ENCODE peak calls at places on chromosomes 2 and 18, in six cellular contexts. J is fibroblast of lung; O is CD8-positive, alpha-beta memory T cell; W is DND-41; L is pancreas; A is sigmoid colon. Y is an unnamed sample.

GRCh38 chr18:22609642-22610041 is 191.9 kb upstream of the CTAGE1 start:
- DNase-seq in J (no peak), O (no peak), W (no peak), L (peak; percentile 68), A (no peak), Y (peak; percentile 27)

GRCh38 chr18:12885500-12885899 is 1.5 kb upstream of the PTPN2 start:
- DNase-seq in J (no peak), O (no peak), W (no peak), L (no peak), A (no peak), Y (no peak)

GRCh38 chr18:53944721-53945120 is 279.7 kb downstream of the MBD2 start:
- DNase-seq in J (no peak), O (no peak), W (peak; percentile 36), L (no peak), A (no peak), Y (no peak)

GRCh38 chr2:219638948-219639341 is 11.5 kb downstream of the SLC4A3 start:
- DNase-seq in J (no peak), O (no peak), W (no peak), L (no peak), A (peak; percentile 54), Y (no peak)

GRCh38 chr2:31266804-31267203 is 32.9 kb downstream of the EHD3 start:
- DNase-seq in J (no peak), O (no peak), W (no peak), L (no peak), A (no peak), Y (peak; percentile 17)

GRCh38 chr2:1422716-1423285 is 9.5 kb downstream of the TPO start:
- DNase-seq in J (no peak), O (no peak), W (no peak), L (no peak), A (no peak), Y (no peak)

GRCh38 chr2:86049529-86049928 is 56.2 kb downstream of the POLR1A start:
- DNase-seq in J (no peak), O (no peak), W (no peak), L (no peak), A (no peak), Y (no peak)

GRCh38 chr2:88603146-88603545 is 24.1 kb downstream of the EIF2AK3 start:
- DNase-seq in J (no peak), O (no peak), W (no peak), L (no peak), A (no peak), Y (no peak)

GRCh38 chr2:207474871-207475485 is 54.8 kb upstream of the CREB1 start:
- DNase-seq in J (peak; percentile 78), O (peak; percentile 22), W (peak; percentile 23), L (no peak), A (no peak), Y (peak; percentile 68)

GRCh38 chr2:47307066-47307465 is 95.9 kb upstream of the MSH2 start:
- DNase-seq in J (peak; percentile 59), O (no peak), W (no peak), L (no peak), A (no peak), Y (peak; percentile 48)

GRCh38 chr2:198957183-198957582 is 500.6 kb downstream of the SATB2 start:
- DNase-seq in J (peak; percentile 21), O (no peak), W (no peak), L (no peak), A (no peak), Y (no peak)

GRCh38 chr2:98454073-98454472 is 9.4 kb downstream of the INPP4A start:
- DNase-seq in J (no peak), O (no peak), W (no peak), L (no peak), A (peak; percentile 52), Y (no peak)

GRCh38 chr2:160901631-160902030 is 258.6 kb upstream of the TANK start:
- DNase-seq in J (no peak), O (no peak), W (no peak), L (no peak), A (peak; percentile 69), Y (no peak)
- H3K27ac ChIP-seq in J (no peak overlapping the region), O (no peak overlapping the region), W (no peak overlapping the region), L (no peak overlapping the region), A (peak overlapping the region; percentile 60), Y (no peak overlapping the region)

GRCh38 chr2:46008082-46008870 is 288.9 kb upstream of the EPAS1 start:
- DNase-seq in J (peak; percentile 27), O (no peak), W (no peak), L (no peak), A (no peak), Y (no peak)
- H3K27ac ChIP-seq in J (no peak overlapping the region), O (no peak overlapping the region), W (no peak overlapping the region), L (no peak overlapping the region), A (no peak overlapping the region), Y (no peak overlapping the region)

DNA sequence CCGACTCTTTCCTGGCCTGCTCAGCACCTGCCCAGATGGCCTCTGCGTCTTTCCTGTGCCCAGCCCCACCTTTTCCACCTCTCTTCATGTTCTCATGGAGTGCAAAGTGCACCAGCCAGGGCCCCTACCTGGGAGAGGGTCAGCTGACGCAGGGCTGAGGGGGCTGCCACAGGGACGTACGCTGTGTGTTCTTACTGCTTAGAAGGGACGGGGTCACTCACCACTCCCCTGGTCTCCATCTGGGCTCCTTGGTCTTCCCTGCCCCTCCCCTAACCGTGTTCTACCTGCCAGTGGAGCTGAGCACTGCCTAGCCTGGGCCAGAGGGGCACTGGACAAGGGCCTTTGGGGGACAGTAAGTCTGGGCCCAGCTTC is 8.6 kb downstream of the ERFE start:
- DNase-seq in J (no peak), O (no peak), W (no peak), L (no peak), A (no peak), Y (no peak)
- H3K27ac ChIP-seq in J (peak overlapping the region; percentile 92), O (no peak overlapping the region), W (no peak overlapping the region), L (no peak overlapping the region), A (no peak overlapping the region), Y (no peak overlapping the region)

DNA sequence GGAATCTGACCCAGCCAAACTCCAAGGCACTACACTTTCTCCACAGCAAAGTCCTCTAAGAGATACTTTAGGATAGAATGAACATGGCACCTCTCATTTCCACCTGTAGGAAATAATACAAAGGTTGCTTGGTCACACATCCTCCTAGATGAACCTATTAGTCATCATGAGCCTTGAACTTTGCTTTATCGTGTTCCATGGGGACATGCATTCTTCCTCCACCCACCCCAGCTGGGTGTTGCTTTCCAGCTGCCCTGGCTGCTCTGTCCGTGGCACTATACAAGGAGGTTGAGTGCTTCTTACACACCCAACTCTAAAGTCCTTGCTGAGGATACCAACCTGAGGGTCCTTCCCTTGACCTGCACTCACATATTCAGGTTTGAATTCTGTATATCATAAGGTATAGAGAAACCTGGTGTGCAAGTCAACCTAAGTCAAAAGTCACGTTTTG is 52.7 kb downstream of the SPRED2 start:
- DNase-seq in J (no peak), O (no peak), W (no peak), L (no peak), A (no peak), Y (no peak)
- H3K27ac ChIP-seq in J (no peak overlapping the region), O (no peak overlapping the region), W (no peak overlapping the region), L (no peak overlapping the region), A (no peak overlapping the region), Y (no peak overlapping the region)

DNA sequence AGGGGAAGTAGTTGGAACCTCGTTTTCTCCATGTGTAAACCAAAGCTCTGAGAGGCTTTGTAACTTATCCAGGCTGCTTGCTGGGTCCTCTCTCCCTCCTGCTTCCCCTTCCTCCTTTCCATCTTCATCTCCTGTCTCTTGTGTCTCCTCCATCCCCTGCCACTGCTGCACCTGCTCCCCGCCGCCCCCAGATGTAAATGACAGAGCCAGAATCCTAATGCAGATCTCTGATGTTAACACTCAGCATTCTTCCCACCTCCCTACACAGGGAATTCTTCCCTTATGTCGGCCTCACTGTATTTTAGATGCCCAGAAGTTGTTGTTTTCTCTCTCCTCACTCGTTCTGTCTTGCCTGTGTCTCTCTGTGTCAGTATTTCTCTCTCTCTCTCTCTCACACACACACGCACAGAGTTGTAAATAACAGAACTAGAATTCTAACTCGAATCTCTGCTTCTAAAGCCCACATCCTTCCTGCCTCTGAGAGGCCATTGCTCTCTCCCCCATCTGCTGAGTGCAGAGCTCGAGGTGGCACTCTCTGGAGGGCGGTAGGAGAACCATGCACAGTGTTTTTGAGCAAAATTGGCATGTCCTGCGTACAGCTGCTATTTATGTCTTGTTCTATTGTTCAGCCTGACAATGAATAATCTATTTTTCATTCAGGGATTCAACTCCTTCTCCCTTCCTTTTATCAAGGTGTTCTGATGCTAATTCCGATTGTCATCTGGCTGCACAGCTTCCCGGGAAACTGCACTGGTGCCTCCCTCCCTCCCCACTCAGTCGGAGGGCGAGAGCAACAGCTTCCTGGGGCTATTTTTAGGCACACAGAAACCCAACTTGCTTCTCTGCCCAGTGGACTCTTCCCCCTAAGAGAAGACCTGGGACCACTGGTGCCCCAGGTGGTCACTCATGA is 219.9 kb downstream of the SH3RF3 start:
- DNase-seq in J (no peak), O (peak; percentile 16), W (peak; percentile 82), L (no peak), A (no peak), Y (no peak)
- H3K27ac ChIP-seq in J (no peak overlapping the region), O (no peak overlapping the region), W (peak overlapping the region; percentile 82), L (no peak overlapping the region), A (no peak overlapping the region), Y (no peak overlapping the region)

GRCh38 chr2:5696351-5696740 is 4.2 kb downstream of the SOX11 start:
- DNase-seq in J (peak; percentile 36), O (no peak), W (no peak), L (no peak), A (no peak), Y (peak; percentile 72)

GRCh38 chr2:5693288-5694015 is 1.3 kb downstream of the SOX11 start:
- DNase-seq in J (peak; percentile 26), O (no peak), W (no peak), L (no peak), A (no peak), Y (peak; percentile 66)

GRCh38 chr2:5695641-5696350 is 3.6 kb downstream of the SOX11 start:
- DNase-seq in J (peak; percentile 73), O (no peak), W (no peak), L (no peak), A (no peak), Y (peak; percentile 76)

GRCh38 chr2:5692561-5693287 is 540 bp downstream of the SOX11 start:
- DNase-seq in J (peak; percentile 58), O (no peak), W (no peak), L (no peak), A (no peak), Y (peak; percentile 61)

DNA sequence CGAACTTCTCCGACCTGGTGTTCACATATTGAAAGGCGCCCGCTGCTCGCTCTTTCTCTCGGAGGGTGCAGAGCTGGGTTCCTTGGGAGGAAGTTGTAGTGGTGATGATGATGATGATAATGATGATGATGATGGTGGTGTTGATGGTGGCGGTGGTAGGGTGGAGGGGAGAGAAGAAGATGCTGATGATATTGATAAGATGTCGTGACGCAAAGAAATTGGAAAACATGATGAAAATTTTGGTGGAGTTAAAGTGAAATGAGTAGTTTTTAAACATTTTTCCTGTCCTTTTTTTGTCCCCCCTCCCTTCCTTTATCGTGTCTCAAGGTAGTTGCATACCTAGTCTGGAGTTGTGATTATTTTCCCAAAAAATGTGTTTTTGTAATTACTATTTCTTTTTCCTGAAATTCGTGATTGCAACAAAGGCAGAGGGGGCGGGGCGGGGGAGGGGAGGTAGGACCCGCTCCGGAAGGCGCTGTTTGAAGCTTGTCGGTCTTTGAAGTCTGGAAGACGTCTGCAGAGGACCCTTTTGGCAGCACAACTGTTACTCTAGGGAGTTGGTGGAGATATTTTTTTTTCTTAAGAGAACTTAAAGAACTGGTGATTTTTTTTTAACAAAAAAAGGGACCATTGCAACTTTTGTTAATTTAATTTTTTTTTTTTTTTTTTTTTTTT is 2.0 kb downstream of the SOX11 start:
- DNase-seq in J (peak; percentile 27), O (no peak), W (peak; percentile 64), L (no peak), A (no peak), Y (peak; percentile 68)
- H3K27ac ChIP-seq in J (no peak overlapping the region), O (no peak overlapping the region), W (peak overlapping the region; percentile 62), L (no peak overlapping the region), A (no peak overlapping the region), Y (peak overlapping the region; percentile 12)

Y was measured in SJCRH30.